ENCODE peak calls at places on chromosomes 4 and X, in seven cellular contexts. Z is SK-N-SH, H is GM12878, G is HCT116, S is HepG2, I is H1, M is K562. X is an unnamed sample.

GRCh38 chr4:180449395-180449956 is 1793.7 kb upstream of the TENM3 start:
- DNase-seq in G (peak), Z (peak), H (no peak), I (peak), M (no peak), S (peak), X (peak)

GRCh38 chr4:89898304-89898716 is 3.7 kb downstream of the MMRN1 start:
- DNase-seq in H (peak), S (no peak), M (no peak), Z (no peak), I (no peak), G (no peak), X (no peak)

GRCh38 chr4:90142091-90142490 is 14.9 kb downstream of the CCSER1 start:
- DNase-seq in I (no peak), G (no peak), Z (no peak), S (no peak), M (no peak), H (no peak), X (no peak)

GRCh38 chr4:102299708-102300107 is 45.6 kb downstream of the SLC39A8 start:
- DNase-seq in I (no peak), Z (peak), H (no peak), G (peak), S (peak), M (peak), X (no peak)

GRCh38 chr4:48178931-48179330 is 44.9 kb upstream of the TXK start:
- DNase-seq in H (no peak), Z (no peak), G (no peak), S (no peak), I (no peak), M (no peak), X (no peak)

GRCh38 chr4:25223770-25224375 is 10.0 kb upstream of the PI4K2B start:
- DNase-seq in Z (no peak), M (no peak), I (no peak), G (peak), H (no peak), S (no peak), X (no peak)

GRCh38 chrX:51893931-51894696 is 691 bp downstream of the MAGED1 start:
- DNase-seq in S (no peak), G (no peak), H (no peak), Z (peak), I (no peak), M (no peak), X (peak)

GRCh38 chr4:95508421-95508820 is 40.4 kb downstream of the UNC5C start:
- DNase-seq in M (no peak), H (no peak), Z (no peak), G (peak), S (no peak), I (no peak), X (no peak)

GRCh38 chr4:183101956-183102480 is 3.0 kb downstream of the WWC2 start:
- DNase-seq in S (peak), M (no peak), H (no peak), Z (no peak), I (no peak), G (no peak), X (no peak)

GRCh38 chr4:123945301-123945700 is 548.7 kb downstream of the SPRY1 start:
- DNase-seq in H (no peak), S (no peak), Z (no peak), G (no peak), I (no peak), M (no peak), X (no peak)

GRCh38 chr4:110197421-110198398 is 705 bp downstream of the ELOVL6 start:
- DNase-seq in S (no peak), Z (peak), I (no peak), H (no peak), M (peak), G (no peak), X (peak)

GRCh38 chr4:110196871-110197420 is 1.5 kb downstream of the ELOVL6 start:
- DNase-seq in M (peak), S (no peak), Z (peak), H (no peak), I (no peak), G (no peak), X (peak)

GRCh38 chr4:110196206-110196870 is 2.1 kb downstream of the ELOVL6 start:
- DNase-seq in H (no peak), I (no peak), G (no peak), Z (peak), S (peak), M (peak), X (peak)

GRCh38 chr4:110193822-110194761 is 4.3 kb downstream of the ELOVL6 start:
- DNase-seq in S (peak), G (peak), M (peak), Z (peak), H (peak), I (peak), X (peak)

GRCh38 chr4:110195561-110196205 is 2.7 kb downstream of the ELOVL6 start:
- DNase-seq in G (no peak), Z (no peak), I (no peak), S (no peak), H (no peak), M (no peak), X (no peak)
- TF ChIP-seq JUND in G (no peak), Z (no peak), I (no peak), S (no peak), H (no peak), M (no peak), X (no peak)

GRCh38 chr4:176964116-176964691 is 171.5 kb upstream of the VEGFC start:
- DNase-seq in H (no peak), G (peak), S (no peak), Z (no peak), I (no peak), M (no peak), X (peak)
- TF ChIP-seq JUND in H (no peak), G (no peak), S (no peak), Z (no peak), I (no peak), M (no peak), X (no peak)

DNA sequence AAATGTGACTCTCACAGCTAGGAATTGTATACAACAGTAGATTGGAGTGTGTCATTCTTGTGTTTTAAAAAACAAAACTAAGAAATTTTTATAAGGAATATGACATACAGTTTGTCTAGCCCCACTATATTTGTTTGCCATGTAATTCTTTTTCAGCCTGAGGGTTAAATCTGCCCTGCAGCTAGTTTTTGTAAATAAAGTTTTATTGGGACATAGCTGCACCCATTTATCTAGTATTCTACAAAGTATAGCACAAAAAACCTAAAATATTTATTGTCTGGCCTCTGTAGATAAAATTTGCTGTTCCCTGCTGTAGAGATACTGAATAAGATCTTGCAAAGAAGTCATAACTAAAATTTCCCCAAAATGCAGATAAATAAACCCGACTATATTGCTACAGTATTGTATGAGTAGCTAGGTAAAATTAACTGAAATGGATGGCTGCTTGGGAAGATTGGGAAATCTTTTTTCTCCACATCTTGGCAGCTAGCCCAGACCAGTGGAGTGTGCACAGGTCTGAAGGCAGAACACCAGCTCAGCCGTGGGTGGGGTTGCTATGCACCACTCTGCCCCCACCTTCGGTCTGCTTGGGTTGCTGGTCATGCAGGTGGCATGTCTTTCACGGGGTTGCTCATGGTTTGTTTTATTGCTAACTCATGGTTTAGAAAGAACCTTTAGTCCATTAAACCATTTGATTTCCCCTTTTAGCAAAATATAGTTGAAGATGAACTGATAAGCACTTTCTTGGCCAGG is 127.9 kb downstream of the KLHL8 start:
- DNase-seq in I (no peak), H (no peak), G (peak), M (peak), Z (peak), S (peak), X (no peak)
- TF ChIP-seq JUND in I (no peak), H (no peak), G (no peak), M (no peak), Z (no peak), S (no peak), X (no peak)

DNA sequence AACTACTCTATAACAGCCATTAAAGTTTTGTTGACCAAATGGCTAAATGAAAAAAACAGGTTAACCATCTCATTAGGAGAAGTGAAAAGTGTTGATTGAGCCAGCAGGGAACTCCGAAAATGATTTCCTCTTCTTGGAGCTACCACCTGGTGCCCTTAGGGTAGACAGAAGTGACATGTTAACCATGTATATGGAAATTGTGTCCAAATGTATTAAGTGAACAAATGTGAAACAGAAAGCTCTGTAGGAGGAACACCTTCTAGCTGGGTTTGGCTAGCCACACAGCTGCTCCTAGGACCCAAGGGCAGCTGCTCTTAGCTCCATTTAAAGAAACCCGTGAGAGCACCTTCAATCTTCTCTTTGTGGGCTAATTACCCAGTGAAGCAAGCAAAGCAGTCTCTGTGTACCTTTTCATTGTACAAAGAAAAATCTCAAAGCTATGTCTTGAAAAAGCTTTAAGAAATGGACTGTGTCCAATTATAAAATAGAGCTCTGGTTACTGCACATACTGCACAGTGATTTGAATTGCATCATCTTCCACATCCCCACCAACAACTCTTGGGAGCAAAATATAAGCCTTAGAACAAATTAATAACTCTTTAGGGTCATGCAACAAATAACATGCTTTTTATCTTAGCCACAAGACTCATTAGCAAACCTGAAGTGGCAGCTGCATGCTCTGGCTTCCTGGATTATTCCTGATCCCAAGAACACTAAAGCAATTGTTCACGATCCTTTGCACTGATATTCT is 59.2 kb upstream of the PARM1 start:
- DNase-seq in Z (no peak), H (peak), M (no peak), I (no peak), S (no peak), G (no peak), X (no peak)
- TF ChIP-seq JUND in Z (no peak), H (no peak), M (no peak), I (no peak), S (no peak), G (no peak), X (no peak)

DNA sequence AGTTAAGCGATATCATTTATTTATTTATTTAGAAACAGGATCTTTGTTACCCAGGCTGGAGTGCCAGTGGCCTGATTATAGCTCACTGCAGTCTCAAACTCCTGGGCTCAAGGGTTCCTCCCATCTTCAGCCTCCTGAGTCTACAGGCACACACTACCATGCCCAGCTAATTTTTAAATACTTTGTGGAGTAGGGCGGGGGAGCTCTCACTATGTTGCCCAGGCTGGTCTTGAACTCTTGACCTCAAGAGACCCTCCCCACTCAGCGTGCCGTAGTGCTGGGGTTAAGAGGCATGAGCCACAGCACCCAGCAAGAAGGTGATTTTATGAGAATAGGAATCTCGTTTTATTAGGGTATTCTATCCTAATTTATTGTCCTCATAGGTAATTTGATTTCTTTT is 3.9 kb upstream of the UFSP2 start:
- DNase-seq in H (no peak), S (no peak), M (no peak), G (no peak), I (no peak), Z (no peak), X (no peak)
- TF ChIP-seq JUND in H (no peak), S (no peak), M (no peak), G (no peak), I (no peak), Z (no peak), X (no peak)

DNA sequence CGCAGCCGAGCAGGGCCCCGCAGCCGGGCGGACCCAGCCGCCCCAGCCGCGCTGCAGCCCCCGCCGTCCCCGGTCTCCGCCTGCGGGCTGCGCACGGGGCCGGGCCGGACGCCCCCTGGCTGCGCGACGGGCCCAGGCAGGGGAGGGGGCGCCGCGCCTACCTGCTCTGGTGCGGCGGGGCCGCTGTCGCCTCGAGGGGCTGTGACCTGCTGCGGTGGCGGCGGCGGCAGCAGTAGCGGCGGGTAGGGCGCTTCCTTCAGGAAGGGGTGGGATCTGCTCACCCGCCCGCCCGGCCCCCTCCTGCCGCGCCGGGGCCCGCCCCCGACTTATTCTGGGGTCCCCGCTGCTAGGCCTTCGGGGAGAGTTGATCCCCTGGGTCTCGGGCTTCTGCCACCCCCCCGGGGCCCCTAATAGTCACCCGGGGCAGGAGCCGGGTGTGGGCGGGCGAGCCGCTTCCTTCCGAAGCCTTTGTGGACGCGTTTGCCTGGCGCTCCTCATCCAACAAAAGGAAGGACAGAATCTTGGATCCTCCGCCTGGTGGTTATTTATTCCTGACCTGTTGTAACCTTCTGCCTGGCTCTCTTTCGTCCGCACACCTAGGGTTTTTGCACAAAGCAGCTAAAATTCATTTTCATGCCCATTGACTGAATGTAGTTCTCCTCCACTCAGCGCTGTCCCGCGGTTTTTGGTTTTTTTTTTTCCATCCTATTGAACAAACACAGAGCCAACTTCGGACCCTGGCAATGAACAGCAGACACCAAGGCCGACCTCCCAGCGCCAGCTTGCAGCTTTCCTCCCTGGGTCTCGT is at the start of gene TMEM150C:
- DNase-seq in I (no peak), H (no peak), M (no peak), S (no peak), Z (peak), G (no peak), X (no peak)
- TF ChIP-seq JUND in I (no peak), H (no peak), M (no peak), S (no peak), Z (no peak), G (no peak), X (no peak)